ENCODE peak calls at places on chromosome 13, in ten cellular contexts. E is tibial nerve; D is epithelial cell of prostate; M is aorta; X is left ventricle myocardium inferior; T is omental fat pad; R is HuH-7; O is HEK293T; K is AG10803; W is activated CD8-positive, alpha-beta memory T cell treated with anti-CD3 and anti-CD28 coated beads for 48 hours. S is an unnamed sample.

GRCh38 chr13:109235901-109236300 is 550.5 kb downstream of the IRS2 start:
- DNase-seq in E (no peak), D (peak; percentile 92), M (no peak), X (no peak), T (no peak), R (no peak), O (no peak), K (no peak), W (no peak), S (no peak)

GRCh38 chr13:99800951-99801350 is 170.6 kb downstream of the ZIC5 start:
- DNase-seq in E (no peak), D (no peak), M (no peak), X (no peak), T (no peak), R (no peak), O (no peak), K (no peak), W (no peak), S (no peak)

GRCh38 chr13:41547253-41548000 is 90.1 kb downstream of the RGCC start:
- DNase-seq in E (peak; percentile 26), D (no peak), M (no peak), X (peak; percentile 66), T (no peak), R (no peak), O (no peak), K (peak; percentile 40), W (no peak), S (no peak)

GRCh38 chr13:43804461-43805070 is 17.8 kb upstream of the ENOX1 start:
- DNase-seq in E (peak; percentile 81), D (no peak), M (no peak), X (no peak), T (no peak), R (no peak), O (no peak), K (peak; percentile 58), W (no peak), S (peak; percentile 91)

GRCh38 chr13:110559429-110559943 is 2.0 kb downstream of the RAB20 start:
- DNase-seq in E (no peak), D (no peak), M (peak; percentile 82), X (peak; percentile 57), T (no peak), R (no peak), O (no peak), K (peak; percentile 47), W (no peak), S (peak; percentile 51)

GRCh38 chr13:42225051-42225450 is 46.9 kb upstream of the AKAP11 start:
- DNase-seq in E (no peak), D (no peak), M (no peak), X (no peak), T (no peak), R (no peak), O (no peak), K (no peak), W (no peak), S (no peak)

GRCh38 chr13:110463876-110464510 is 97.5 kb downstream of the RAB20 start:
- DNase-seq in E (no peak), D (no peak), M (no peak), X (no peak), T (no peak), R (no peak), O (no peak), K (peak; percentile 33), W (no peak), S (no peak)

GRCh38 chr13:43261018-43261417 is 237.6 kb downstream of the DNAJC15 start:
- DNase-seq in E (no peak), D (no peak), M (no peak), X (no peak), T (no peak), R (no peak), O (no peak), K (peak; percentile 77), W (no peak), S (peak; percentile 53)

GRCh38 chr13:74464656-74465055 is 330.5 kb upstream of the KLF12 start:
- DNase-seq in E (no peak), D (no peak), M (no peak), X (peak; percentile 16), T (no peak), R (no peak), O (no peak), K (no peak), W (no peak), S (peak; percentile 11)

GRCh38 chr13:73054712-73055111 is 4.1 kb upstream of the KLF5 start:
- DNase-seq in E (no peak), D (no peak), M (no peak), X (no peak), T (no peak), R (no peak), O (no peak), K (no peak), W (no peak), S (no peak)

GRCh38 chr13:114097893-114098688 is 34.3 kb downstream of the RASA3 start:
- DNase-seq in E (no peak), D (no peak), M (peak; percentile 71), X (no peak), T (peak; percentile 19), R (no peak), O (no peak), K (no peak), W (no peak), S (no peak)